ENCODE peak calls at places on chromosome 15, in five cellular contexts. P, X, L, F and N are unnamed samples.

GRCh38 chr15:70380484-70380883 is 282.8 kb upstream of the TLE3 start:
- DNase-seq in P (no peak), X (no peak), L (no peak), F (no peak), N (no peak)

GRCh38 chr15:40942337-40942854 is 10.9 kb upstream of the CHAC1 start:
- DNase-seq in X (no peak), P (no peak), F (no peak), L (no peak), N (no peak)

GRCh38 chr15:35737521-35737920 is 191.6 kb upstream of the DPH6 start:
- DNase-seq in L (no peak), F (no peak), X (no peak), P (no peak), N (no peak)

GRCh38 chr15:64429448-64429847 is 30.9 kb upstream of the ZNF609 start:
- DNase-seq in L (no peak), P (no peak), F (no peak), X (no peak), N (no peak)

GRCh38 chr15:99105516-99106341 is 849 bp downstream of the SYNM start:
- DNase-seq in F (peak; percentile 9), L (no peak), P (peak; percentile 6), X (peak; percentile 58), N (no peak)

GRCh38 chr15:53197426-53197839 is 407.3 kb upstream of the ONECUT1 start:
- DNase-seq in L (no peak), X (peak; percentile 47), P (no peak), F (peak; percentile 26), N (peak; percentile 67)

GRCh38 chr15:100627789-100628395 is 25.5 kb downstream of the ASB7 start:
- DNase-seq in L (no peak), X (peak; percentile 65), P (peak; percentile 36), F (no peak), N (peak; percentile 65)

GRCh38 chr15:39672666-39673065 is 91.8 kb downstream of the THBS1 start:
- DNase-seq in P (no peak), X (no peak), F (no peak), L (no peak), N (no peak)

GRCh38 chr15:92570391-92570790 is 85.2 kb downstream of the FAM174B start:
- DNase-seq in F (no peak), P (no peak), X (no peak), L (no peak), N (no peak)

GRCh38 chr15:43105778-43106485 is at the start of gene UBR1:
- DNase-seq in X (peak; percentile 90), L (peak; percentile 44), P (peak; percentile 80), F (peak; percentile 64), N (peak; percentile 83)

GRCh38 chr15:67820992-67821783 is 4.1 kb upstream of the SKOR1 start:
- DNase-seq in P (no peak), X (peak; percentile 56), F (no peak), L (no peak), N (no peak)